ENCODE peak calls at places on chromosomes 6 and 20, in four cellular contexts. G is coronary artery; Q is activated CD4-positive, CD25-positive, alpha-beta regulatory T cell; P is AG09309. H is an unnamed sample.
A peak's percentile ranks its signal among the peaks of the same experiment; 100 is the strongest.

GRCh38 chr6:2783188-2783957 is 18.2 kb downstream of the WRNIP1 start:
- DNase-seq in G (no peak), Q (no peak), P (no peak), H (no peak)

GRCh38 chr6:85127179-85127498 is 322.7 kb upstream of the NT5E start:
- DNase-seq in G (no peak), Q (no peak), P (no peak), H (no peak)

GRCh38 chr20:32528291-32528891 is 56.7 kb downstream of the NOL4L start:
- DNase-seq in G (no peak), Q (no peak), P (no peak), H (no peak)

GRCh38 chr20:43187476-43188233 is 2.1 kb downstream of the PTPRT start:
- DNase-seq in G (no peak), Q (no peak), P (peak; percentile 13), H (peak; percentile 35)

GRCh38 chr6:169997187-169997929 is 245.9 kb downstream of the ERMARD start:
- DNase-seq in G (no peak), Q (no peak), P (no peak), H (no peak)

GRCh38 chr6:158213925-158214674 is 46.0 kb downstream of the GTF2H5 start:
- DNase-seq in G (no peak), Q (peak; percentile 10), P (peak; percentile 54), H (no peak)

GRCh38 chr6:127458190-127458589 is 999 bp downstream of the KIAA0408 start:
- DNase-seq in G (no peak), Q (no peak), P (no peak), H (no peak)

GRCh38 chr6:14734416-14735340 is 511.2 kb upstream of the JARID2 start:
- DNase-seq in G (peak; percentile 41), Q (no peak), P (peak; percentile 80), H (no peak)

GRCh38 chr20:52071136-52071535 is 120.4 kb downstream of the ZFP64 start:
- DNase-seq in G (no peak), Q (no peak), P (no peak), H (no peak)

GRCh38 chr6:81896561-81896960 is 144.1 kb upstream of the TENT5A start:
- DNase-seq in G (no peak), Q (no peak), P (no peak), H (no peak)

GRCh38 chr20:3828798-3829197 is 8.5 kb downstream of the AP5S1 start:
- DNase-seq in G (no peak), Q (no peak), P (no peak), H (no peak)

GRCh38 chr20:34771680-34772081 is 53.8 kb downstream of the NCOA6 start:
- DNase-seq in G (no peak), Q (no peak), P (no peak), H (no peak)

GRCh38 chr20:21172626-21173025 is 46.7 kb downstream of the KIZ start:
- DNase-seq in G (no peak), Q (no peak), P (no peak), H (no peak)

GRCh38 chr6:134925800-134926199 is 24.1 kb downstream of the ALDH8A1 start:
- DNase-seq in G (no peak), Q (no peak), P (no peak), H (no peak)

GRCh38 chr20:56540415-56540814 is 7.4 kb downstream of the FAM209B start:
- DNase-seq in G (no peak), Q (no peak), P (no peak), H (no peak)

GRCh38 chr6:85468326-85468725 is 18.4 kb downstream of the NT5E start:
- DNase-seq in G (no peak), Q (no peak), P (no peak), H (no peak)

GRCh38 chr6:54980511-54981275 is 134.1 kb downstream of the FAM83B start:
- DNase-seq in G (no peak), Q (no peak), P (peak; percentile 84), H (no peak)

GRCh38 chr20:63934271-63935068 is 21.7 kb downstream of the UCKL1 start:
- DNase-seq in G (no peak), Q (no peak), P (no peak), H (no peak)

GRCh38 chr20:63312268-63312667 is 19.3 kb downstream of the COL20A1 start:
- DNase-seq in G (no peak), Q (no peak), P (no peak), H (no peak)

GRCh38 chr6:53322188-53323029 is 26.3 kb downstream of the ELOVL5 start:
- DNase-seq in G (no peak), Q (no peak), P (no peak), H (no peak)

GRCh38 chr6:20699402-20699801 is 165.1 kb downstream of the CDKAL1 start:
- DNase-seq in G (no peak), Q (no peak), P (no peak), H (no peak)

GRCh38 chr6:36692220-36692619 is 5.4 kb upstream of the RAB44 start:
- DNase-seq in G (no peak), Q (no peak), P (no peak), H (no peak)

GRCh38 chr6:158629376-158630221 is 14.9 kb downstream of the DYNLT1 start:
- DNase-seq in G (peak; percentile 62), Q (peak; percentile 9), P (no peak), H (no peak)

GRCh38 chr6:1280666-1281300 is 31.1 kb upstream of the FOXQ1 start:
- DNase-seq in G (no peak), Q (no peak), P (no peak), H (no peak)

H was measured in GOT3.